ENCODE peak calls at places on chromosomes 3 and 15, in four cellular contexts. S, X, V and P are unnamed samples.

GRCh38 chr15:62272290-62272689 is 107.2 kb upstream of the C2CD4B start:
- DNase-seq in S (no peak), X (no peak), V (no peak), P (no peak)

GRCh38 chr15:89587955-89588354 is 12.7 kb downstream of the TICRR start:
- DNase-seq in S (peak; percentile 80), X (no peak), V (no peak), P (no peak)

GRCh38 chr15:68794869-68795268 is 25.8 kb downstream of the ANP32A start:
- DNase-seq in S (peak; percentile 19), X (no peak), V (no peak), P (no peak)

GRCh38 chr3:51796859-51797258 is 17.8 kb upstream of the IQCF6 start:
- DNase-seq in S (peak; percentile 5), X (no peak), V (no peak), P (no peak)

GRCh38 chr3:123613543-123613942 is 28.7 kb upstream of the HACD2 start:
- DNase-seq in S (no peak), X (no peak), V (no peak), P (no peak)

GRCh38 chr15:75049392-75049791 is 26.0 kb downstream of the PPCDC start:
- DNase-seq in S (no peak), X (peak; percentile 84), V (no peak), P (no peak)

GRCh38 chr3:157573780-157574378 is 70.7 kb upstream of the VEPH1 start:
- DNase-seq in S (no peak), X (no peak), V (no peak), P (peak; percentile 55)

GRCh38 chr15:66232267-66232625 is 21.3 kb downstream of the MEGF11 start:
- DNase-seq in S (no peak), X (no peak), V (no peak), P (no peak)

GRCh38 chr3:47266709-47267489 is 15.7 kb downstream of the KIF9 start:
- DNase-seq in S (peak; percentile 96), X (peak; percentile 90), V (peak; percentile 98), P (peak; percentile 40)

GRCh38 chr3:53795176-53795575 is 51.0 kb downstream of the CHDH start:
- DNase-seq in S (no peak), X (no peak), V (no peak), P (no peak)

GRCh38 chr15:62391565-62392262 is 226.6 kb upstream of the C2CD4B start:
- DNase-seq in S (peak; percentile 60), X (peak; percentile 86), V (no peak), P (no peak)

GRCh38 chr3:12658593-12659058 is 5.3 kb downstream of the RAF1 start:
- DNase-seq in S (peak; percentile 76), X (no peak), V (peak; percentile 63), P (peak; percentile 52)

GRCh38 chr15:94185547-94186236 is 45.7 kb upstream of the MCTP2 start:
- DNase-seq in S (no peak), X (no peak), V (no peak), P (no peak)

GRCh38 chr3:13500133-13500885 is 20.2 kb downstream of the HDAC11 start:
- DNase-seq in S (peak; percentile 13), X (peak; percentile 64), V (no peak), P (no peak)

GRCh38 chr3:2655229-2655701 is 454.9 kb downstream of the IL5RA start:
- DNase-seq in S (no peak), X (no peak), V (no peak), P (peak; percentile 19)

GRCh38 chr3:26622634-26623408 is at the start of gene LRRC3B:
- DNase-seq in S (no peak), X (peak; percentile 47), V (no peak), P (no peak)

GRCh38 chr15:90046846-90047481 is 45.8 kb downstream of the ZNF710 start:
- DNase-seq in S (no peak), X (peak; percentile 66), V (no peak), P (no peak)

GRCh38 chr3:67540198-67540894 is 114.1 kb downstream of the SUCLG2 start:
- DNase-seq in S (no peak), X (peak; percentile 36), V (no peak), P (peak; percentile 35)

GRCh38 chr3:55455915-55456314 is 31.2 kb downstream of the WNT5A start:
- DNase-seq in S (no peak), X (peak; percentile 65), V (no peak), P (no peak)

GRCh38 chr15:34987982-34988873 is at the start of gene ZNF770:
- DNase-seq in S (peak; percentile 79), X (peak; percentile 90), V (peak; percentile 40), P (no peak)

GRCh38 chr3:67329358-67329757 is 325.1 kb downstream of the SUCLG2 start:
- DNase-seq in S (no peak), X (no peak), V (no peak), P (no peak)

GRCh38 chr15:44726568-44727461 is 9.5 kb upstream of the TRIM69 start:
- DNase-seq in S (peak; percentile 93), X (no peak), V (peak; percentile 95), P (peak; percentile 72)

GRCh38 chr3:140717915-140718314 is 40.1 kb downstream of the TRIM42 start:
- DNase-seq in S (no peak), X (no peak), V (no peak), P (no peak)

GRCh38 chr15:56469484-56469883 is 4.5 kb upstream of the MNS1 start:
- DNase-seq in S (no peak), X (no peak), V (no peak), P (no peak)

GRCh38 chr15:77160562-77161481 is 89.9 kb upstream of the TSPAN3 start:
- DNase-seq in S (no peak), X (no peak), V (no peak), P (no peak)

GRCh38 chr3:128322030-128323022 is 144.4 kb downstream of the DNAJB8 start:
- DNase-seq in S (peak; percentile 63), X (peak; percentile 76), V (no peak), P (no peak)

GRCh38 chr3:71703796-71704195 is 21.4 kb downstream of the EIF4E3 start:
- DNase-seq in S (no peak), X (no peak), V (no peak), P (no peak)

GRCh38 chr3:185420762-185421161 is 57.8 kb downstream of the MAP3K13 start:
- DNase-seq in S (peak; percentile 27), X (no peak), V (no peak), P (peak; percentile 48)

GRCh38 chr3:124043023-124043422 is 51.1 kb upstream of the ROPN1 start:
- DNase-seq in S (no peak), X (no peak), V (no peak), P (no peak)

GRCh38 chr15:99101501-99101900 is 3.4 kb upstream of the SYNM start:
- DNase-seq in S (no peak), X (no peak), V (no peak), P (no peak)

GRCh38 chr15:99099661-99100060 is 5.2 kb upstream of the SYNM start:
- DNase-seq in S (no peak), X (no peak), V (no peak), P (no peak)

GRCh38 chr15:99102332-99103235 is 2.3 kb upstream of the SYNM start:
- DNase-seq in S (no peak), X (no peak), V (no peak), P (no peak)

GRCh38 chr15:99098991-99099390 is 5.9 kb upstream of the SYNM start:
- DNase-seq in S (no peak), X (no peak), V (no peak), P (no peak)

GRCh38 chr15:99100245-99101173 is 4.4 kb upstream of the SYNM start:
- DNase-seq in S (peak; percentile 73), X (peak; percentile 92), V (peak; percentile 29), P (no peak)
- H3K4me3 ChIP-seq in S (peak overlapping the region; percentile 42), X (peak overlapping the region; percentile 65), V (peak overlapping the region; percentile 42), P (peak overlapping the region; percentile 48)

GRCh38 chr3:10041034-10041433 is 14.8 kb downstream of the FANCD2 start:
- DNase-seq in S (no peak), X (no peak), V (no peak), P (no peak)
- TF ChIP-seq CTCF in S (no peak), X (no peak), V (no peak), P (peak; percentile 22)

GRCh38 chr3:160758929-160759577 is 3.0 kb downstream of the PPM1L start:
- DNase-seq in S (no peak), X (no peak), V (no peak), P (no peak)
- H3K4me3 ChIP-seq in S (no peak overlapping the region), X (peak overlapping the region; percentile 89), V (no peak overlapping the region), P (no peak overlapping the region)

GRCh38 chr3:177916461-177916860 is 619.8 kb upstream of the KCNMB2 start:
- DNase-seq in S (no peak), X (no peak), V (no peak), P (no peak)
- TF ChIP-seq CTCF in S (no peak), X (no peak), V (no peak), P (no peak)

GRCh38 chr3:42224178-42224577 is 41.8 kb downstream of the CCK start:
- DNase-seq in S (no peak), X (no peak), V (no peak), P (no peak)
- H3K4me3 ChIP-seq in S (no peak overlapping the region), X (no peak overlapping the region), V (no peak overlapping the region), P (no peak overlapping the region)

GRCh38 chr3:42660898-42661297 is 7.4 kb downstream of the ZBTB47 start:
- DNase-seq in S (no peak), X (no peak), V (no peak), P (no peak)
- TF ChIP-seq CTCF in S (no peak), X (no peak), V (peak; percentile 10), P (peak; percentile 23)

DNA sequence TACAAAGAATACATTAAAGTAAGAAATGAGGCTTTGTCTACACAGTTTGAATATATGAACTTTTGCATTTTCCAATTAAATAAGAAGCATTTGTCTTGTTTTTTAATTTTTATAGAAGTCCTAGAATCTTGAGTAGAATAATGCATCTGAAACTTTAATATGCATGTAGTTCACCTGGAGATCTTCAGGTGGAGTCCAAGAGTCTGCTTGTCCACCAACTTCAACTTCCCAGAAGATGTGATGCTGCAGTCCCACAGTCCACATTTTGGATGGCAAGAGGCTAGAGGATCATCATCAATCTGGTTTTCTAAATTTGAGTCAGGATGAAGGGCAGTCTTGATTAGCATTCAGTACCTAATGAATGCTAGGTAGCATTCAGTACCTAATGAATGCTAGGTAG is 357.6 kb upstream of the SOX2 start:
- DNase-seq in S (no peak), X (no peak), V (no peak), P (no peak)
- H3K4me3 ChIP-seq in S (no peak overlapping the region), X (no peak overlapping the region), V (no peak overlapping the region), P (no peak overlapping the region)

GRCh38 chr3:114527036-114527644 is 233.3 kb downstream of the TIGIT start:
- DNase-seq in S (peak; percentile 48), X (no peak), V (no peak), P (no peak)
- TF ChIP-seq CTCF in S (peak; percentile 63), X (no peak), V (peak; percentile 61), P (peak; percentile 76)

GRCh38 chr3:110164632-110165240 is 827.4 kb upstream of the DPPA4 start:
- DNase-seq in S (no peak), X (no peak), V (no peak), P (no peak)
- H3K4me3 ChIP-seq in S (no peak overlapping the region), X (no peak overlapping the region), V (no peak overlapping the region), P (no peak overlapping the region)